ENCODE peak calls at places on chromosomes 3 and 15, in five cellular contexts. One of them, this sample, is unnamed.

GRCh38 chr3:28915711-28916481 is 365.0 kb upstream of the RBMS3 start:
- DNase-seq in left lung: no peak
- DNase-seq in cardiac fibroblast: peak; percentile 77
- DNase-seq in tibial artery: no peak
- DNase-seq in uterus: no peak
- DNase-seq in this sample: no peak

GRCh38 chr3:193946945-193947344 is 189.0 kb upstream of the HES1 start:
- DNase-seq in tibial artery: no peak
- DNase-seq in uterus: no peak
- DNase-seq in cardiac fibroblast: peak; percentile 5
- DNase-seq in left lung: no peak
- DNase-seq in this sample: no peak

GRCh38 chr3:124768812-124769211 is 38.6 kb downstream of the UMPS start:
- DNase-seq in uterus: no peak
- DNase-seq in left lung: no peak
- DNase-seq in cardiac fibroblast: no peak
- DNase-seq in tibial artery: no peak
- DNase-seq in this sample: no peak

GRCh38 chr3:49112262-49112661 is 7.7 kb upstream of the QARS1 start:
- DNase-seq in tibial artery: no peak
- DNase-seq in left lung: no peak
- DNase-seq in uterus: no peak
- DNase-seq in cardiac fibroblast: no peak
- DNase-seq in this sample: no peak

GRCh38 chr3:23648326-23648964 is 157.3 kb upstream of the UBE2E1 start:
- DNase-seq in left lung: no peak
- DNase-seq in uterus: no peak
- DNase-seq in cardiac fibroblast: peak; percentile 47
- DNase-seq in tibial artery: no peak
- DNase-seq in this sample: no peak

GRCh38 chr3:183503738-183504137 is 51.8 kb downstream of the KLHL6 start:
- DNase-seq in cardiac fibroblast: no peak
- DNase-seq in uterus: no peak
- DNase-seq in tibial artery: no peak
- DNase-seq in left lung: no peak
- DNase-seq in this sample: no peak

GRCh38 chr3:151871639-151872468 is 1.6 kb upstream of the SUCNR1 start:
- DNase-seq in cardiac fibroblast: peak; percentile 52
- DNase-seq in tibial artery: no peak
- DNase-seq in uterus: no peak
- DNase-seq in left lung: no peak
- DNase-seq in this sample: no peak

GRCh38 chr3:176994393-176994792 is 202.9 kb downstream of the TBL1XR1 start:
- DNase-seq in tibial artery: no peak
- DNase-seq in uterus: no peak
- DNase-seq in left lung: no peak
- DNase-seq in cardiac fibroblast: no peak
- DNase-seq in this sample: no peak

GRCh38 chr3:49804141-49805041 is 1.3 kb downstream of the INKA1 start:
- DNase-seq in tibial artery: no peak
- DNase-seq in left lung: no peak
- DNase-seq in cardiac fibroblast: peak; percentile 41
- DNase-seq in uterus: peak; percentile 38
- DNase-seq in this sample: peak; percentile 29

GRCh38 chr15:31758126-31758525 is 272.2 kb upstream of the CHRNA7 start:
- DNase-seq in tibial artery: no peak
- DNase-seq in left lung: no peak
- DNase-seq in uterus: no peak
- DNase-seq in cardiac fibroblast: peak; percentile 81
- DNase-seq in this sample: no peak

GRCh38 chr15:39919740-39920509 is at the start of gene GPR176:
- DNase-seq in left lung: peak; percentile 40
- DNase-seq in uterus: peak; percentile 41
- DNase-seq in cardiac fibroblast: peak; percentile 87
- DNase-seq in tibial artery: peak; percentile 89
- DNase-seq in this sample: peak; percentile 48

GRCh38 chr3:122635789-122636188 is 44.9 kb upstream of the PARP14 start:
- DNase-seq in cardiac fibroblast: peak; percentile 61
- DNase-seq in uterus: no peak
- DNase-seq in left lung: no peak
- DNase-seq in tibial artery: no peak
- DNase-seq in this sample: no peak

GRCh38 chr3:42162462-42162861 is 71.3 kb downstream of the TRAK1 start:
- DNase-seq in left lung: no peak
- DNase-seq in uterus: no peak
- DNase-seq in tibial artery: no peak
- DNase-seq in cardiac fibroblast: no peak
- DNase-seq in this sample: no peak

GRCh38 chr15:66959066-66959465 is 106.3 kb upstream of the SMAD3 start:
- DNase-seq in uterus: no peak
- DNase-seq in cardiac fibroblast: no peak
- DNase-seq in tibial artery: peak; percentile 51
- DNase-seq in left lung: no peak
- DNase-seq in this sample: no peak

GRCh38 chr3:42497009-42497731 is 5.3 kb upstream of the VIPR1 start:
- DNase-seq in uterus: no peak
- DNase-seq in left lung: peak; percentile 30
- DNase-seq in cardiac fibroblast: peak; percentile 71
- DNase-seq in tibial artery: peak; percentile 50
- DNase-seq in this sample: peak; percentile 1

GRCh38 chr15:89419370-89419984 is 76.9 kb downstream of the RHCG start:
- DNase-seq in left lung: no peak
- DNase-seq in tibial artery: no peak
- DNase-seq in cardiac fibroblast: peak; percentile 44
- DNase-seq in uterus: peak; percentile 27
- DNase-seq in this sample: no peak

GRCh38 chr3:129003578-129004112 is 2.5 kb downstream of the EFCC1 start:
- DNase-seq in uterus: no peak
- DNase-seq in tibial artery: peak; percentile 29
- DNase-seq in cardiac fibroblast: no peak
- DNase-seq in left lung: no peak
- DNase-seq in this sample: peak; percentile 34
- TF ChIP-seq CTCF in uterus: no peak
- TF ChIP-seq CTCF in tibial artery: no peak
- TF ChIP-seq CTCF in cardiac fibroblast: no peak
- TF ChIP-seq CTCF in left lung: no peak
- TF ChIP-seq CTCF in this sample: no peak

DNA sequence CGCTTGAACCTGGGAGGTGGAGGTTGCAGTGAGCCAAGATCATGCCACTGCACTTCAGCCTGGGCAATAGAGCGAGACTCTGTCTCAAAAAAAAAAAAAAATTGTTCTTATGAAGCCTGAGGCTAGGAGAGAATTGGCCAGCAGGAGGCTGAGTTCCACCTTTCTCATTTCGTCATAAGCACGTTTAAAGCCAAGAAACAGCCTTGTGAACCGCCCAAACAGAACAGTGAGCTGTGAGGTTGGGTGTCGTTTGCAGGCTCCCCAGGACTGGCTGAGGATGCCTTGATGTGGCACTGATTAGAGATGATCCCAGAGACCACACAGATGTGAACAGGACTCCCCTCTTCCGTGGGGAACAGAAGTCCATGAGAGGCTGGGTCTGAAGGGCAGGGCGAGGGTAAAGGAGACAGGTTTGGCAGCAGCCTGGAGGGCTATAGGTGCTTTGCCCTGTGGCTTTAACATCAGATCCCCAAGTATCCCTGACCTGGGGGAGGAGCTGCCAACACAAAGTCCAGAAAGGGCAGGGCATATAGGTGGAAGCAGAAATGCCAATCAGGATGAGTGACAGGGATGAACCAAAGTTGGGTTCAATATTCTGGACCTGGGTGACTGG is 52.9 kb downstream of the CLEC3B start:
- DNase-seq in uterus: no peak
- DNase-seq in tibial artery: no peak
- DNase-seq in left lung: no peak
- DNase-seq in cardiac fibroblast: peak; percentile 75
- DNase-seq in this sample: no peak
- TF ChIP-seq CTCF in uterus: peak; percentile 30
- TF ChIP-seq CTCF in tibial artery: no peak
- TF ChIP-seq CTCF in left lung: no peak
- TF ChIP-seq CTCF in cardiac fibroblast: peak; percentile 35
- TF ChIP-seq CTCF in this sample: no peak

GRCh38 chr3:51977449-51978142 is 2.7 kb downstream of the ABHD14A start:
- DNase-seq in uterus: no peak
- DNase-seq in cardiac fibroblast: no peak
- DNase-seq in tibial artery: no peak
- DNase-seq in left lung: no peak
- DNase-seq in this sample: no peak

GRCh38 chr3:51974277-51974962 is 444 bp upstream of the ABHD14A start:
- DNase-seq in tibial artery: no peak
- DNase-seq in left lung: peak; percentile 51
- DNase-seq in uterus: peak; percentile 49
- DNase-seq in cardiac fibroblast: no peak
- DNase-seq in this sample: no peak

GRCh38 chr3:51978143-51978502 is 3.3 kb downstream of the ABHD14A start:
- DNase-seq in cardiac fibroblast: no peak
- DNase-seq in uterus: no peak
- DNase-seq in left lung: no peak
- DNase-seq in tibial artery: no peak
- DNase-seq in this sample: no peak

GRCh38 chr3:51975857-51976549 is 1.1 kb downstream of the ABHD14A start:
- DNase-seq in cardiac fibroblast: peak; percentile 50
- DNase-seq in left lung: peak; percentile 79
- DNase-seq in tibial artery: peak; percentile 90
- DNase-seq in uterus: peak; percentile 84
- DNase-seq in this sample: peak; percentile 41

GRCh38 chr3:51974963-51975856 is at the start of gene ABHD14A:
- DNase-seq in uterus: peak; percentile 83
- DNase-seq in left lung: peak; percentile 76
- DNase-seq in tibial artery: peak; percentile 86
- DNase-seq in cardiac fibroblast: peak; percentile 59
- DNase-seq in this sample: peak; percentile 74
- TF ChIP-seq CTCF in uterus: no peak
- TF ChIP-seq CTCF in left lung: no peak
- TF ChIP-seq CTCF in tibial artery: no peak
- TF ChIP-seq CTCF in cardiac fibroblast: no peak
- TF ChIP-seq CTCF in this sample: no peak

GRCh38 chr3:47009225-47010049 is 30.0 kb downstream of the NBEAL2 start:
- DNase-seq in cardiac fibroblast: peak; percentile 90
- DNase-seq in tibial artery: peak; percentile 97
- DNase-seq in uterus: peak; percentile 94
- DNase-seq in left lung: peak; percentile 92
- DNase-seq in this sample: peak; percentile 82
- TF ChIP-seq CTCF in cardiac fibroblast: no peak
- TF ChIP-seq CTCF in tibial artery: peak; percentile 15
- TF ChIP-seq CTCF in uterus: no peak
- TF ChIP-seq CTCF in left lung: no peak
- TF ChIP-seq CTCF in this sample: no peak

This sample was measured in activated B cell treated with CpG ODN at 0.5 μM for 24 hours.